ENCODE peak calls at places on chromosomes 2 and 18, in ten cellular contexts. R is NCI-H226; H is NB4; Q is endothelial cell of umbilical vein; O is NCI-H526; B is ELR; C is MCF 10A; G is RWPE1; K is activated CD8-positive, alpha-beta memory T cell treated with anti-CD3 and anti-CD28 coated beads, Interleukin-2, amount 10 ng/mL, durations not matched to agents 7 days and 5 days; M is progenitor cell of endocrine pancreas. N is an unnamed sample.

GRCh38 chr2:1742680-1743395 is 1.5 kb downstream of the PXDN start:
- DNase-seq in K (peak), O (no peak), C (peak), R (peak), B (peak), Q (peak), G (peak), M (peak), H (peak), N (peak)

GRCh38 chr2:71347517-71347916 is 15.9 kb downstream of the ZNF638 start:
- DNase-seq in M (no peak), K (no peak), B (peak), O (no peak), Q (peak), R (no peak), C (peak), H (peak), G (no peak), N (no peak)

GRCh38 chr2:65040414-65041261 is 15.6 kb upstream of the CEP68 start:
- DNase-seq in Q (peak), R (peak), M (peak), G (peak), O (peak), C (peak), H (peak), K (peak), B (peak), N (peak)

GRCh38 chr2:38875576-38876367 is at the start of the genes DHX57 and MORN2:
- DNase-seq in B (peak), H (peak), M (peak), R (peak), O (peak), C (peak), G (peak), Q (peak), K (peak), N (peak)

GRCh38 chr18:77054288-77054605 is 78.3 kb downstream of the MBP start:
- DNase-seq in M (no peak), Q (no peak), K (peak), R (no peak), B (no peak), G (no peak), C (no peak), H (peak), O (no peak), N (peak)

GRCh38 chr2:120861191-120861575 is 125.5 kb downstream of the GLI2 start:
- DNase-seq in G (no peak), B (no peak), Q (no peak), O (no peak), R (no peak), K (no peak), C (no peak), H (no peak), M (no peak), N (no peak)

GRCh38 chr2:219369447-219369861 is 18.3 kb downstream of the DNPEP start:
- DNase-seq in K (no peak), R (no peak), H (no peak), O (no peak), Q (peak), M (no peak), G (no peak), C (peak), B (no peak), N (no peak)

GRCh38 chr2:226077031-226077430 is 677.5 kb downstream of the NYAP2 start:
- DNase-seq in R (no peak), Q (no peak), H (no peak), C (peak), M (no peak), O (no peak), K (no peak), G (no peak), B (peak), N (no peak)

N was measured in activated CD4-positive, alpha-beta memory T cell treated with anti-CD3 and anti-CD28 coated beads, Interleukin-2, amount 10 ng/mL, durations not matched to agents 7 days and 5 days.